ENCODE peak calls at places on chromosomes 2 and 18, in eight cellular contexts. G, D, X, S, Q, O, L and T are unnamed samples.

GRCh38 chr2:229731916-229732315 is 17.6 kb upstream of the DNER start:
- DNase-seq in G (no peak), D (no peak), X (no peak), S (no peak), Q (peak), O (no peak), L (no peak), T (peak)

GRCh38 chr2:112993831-112994230 is 11.4 kb upstream of the IL36A start:
- DNase-seq in G (no peak), D (no peak), X (no peak), S (no peak), Q (no peak), O (no peak), L (no peak), T (no peak)

GRCh38 chr2:228535396-228535795 is 353.9 kb upstream of the SPHKAP start:
- DNase-seq in G (no peak), D (no peak), X (no peak), S (no peak), Q (no peak), O (no peak), L (no peak), T (no peak)

GRCh38 chr2:186456941-186457340 is 29.1 kb upstream of the ZC3H15 start:
- DNase-seq in G (no peak), D (no peak), X (no peak), S (no peak), Q (peak), O (no peak), L (no peak), T (no peak)

GRCh38 chr2:151302286-151302878 is 12.9 kb upstream of the NMI start:
- DNase-seq in G (no peak), D (no peak), X (no peak), S (no peak), Q (peak), O (no peak), L (no peak), T (no peak)

GRCh38 chr2:238251986-238252385 is 12.1 kb upstream of the HES6 start:
- DNase-seq in G (peak), D (no peak), X (no peak), S (no peak), Q (no peak), O (no peak), L (no peak), T (no peak)

GRCh38 chr2:216803803-216804202 is 56.1 kb downstream of the TNP1 start:
- DNase-seq in G (no peak), D (peak), X (peak), S (no peak), Q (no peak), O (no peak), L (no peak), T (peak)

GRCh38 chr2:65710779-65711295 is 278.4 kb upstream of the SPRED2 start:
- DNase-seq in G (no peak), D (no peak), X (no peak), S (no peak), Q (peak), O (peak), L (no peak), T (no peak)

GRCh38 chr2:147623328-147623727 is 221.5 kb upstream of the ACVR2A start:
- DNase-seq in G (no peak), D (no peak), X (no peak), S (no peak), Q (no peak), O (no peak), L (no peak), T (no peak)

GRCh38 chr2:224518806-224519580 is 66.2 kb downstream of the CUL3 start:
- DNase-seq in G (no peak), D (no peak), X (no peak), S (no peak), Q (peak), O (no peak), L (no peak), T (no peak)

GRCh38 chr18:64175432-64175831 is 26.5 kb upstream of the LINC00305 start:
- DNase-seq in G (no peak), D (no peak), X (no peak), S (no peak), Q (no peak), O (no peak), L (no peak), T (no peak)

GRCh38 chr2:190185380-190185779 is 122.9 kb upstream of the MSTN start:
- DNase-seq in G (no peak), D (no peak), X (no peak), S (no peak), Q (no peak), O (no peak), L (no peak), T (no peak)

GRCh38 chr18:11710578-11710977 is 21.5 kb downstream of the GNAL start:
- DNase-seq in G (no peak), D (no peak), X (no peak), S (no peak), Q (no peak), O (no peak), L (no peak), T (no peak)

GRCh38 chr2:121860033-121860810 is 104.8 kb downstream of the TSN start:
- DNase-seq in G (no peak), D (no peak), X (no peak), S (no peak), Q (peak), O (no peak), L (no peak), T (no peak)

GRCh38 chr2:207113403-207113802 is 52.3 kb downstream of the KLF7 start:
- DNase-seq in G (no peak), D (no peak), X (no peak), S (no peak), Q (peak), O (no peak), L (no peak), T (no peak)

GRCh38 chr2:241701155-241701404 is 759 bp upstream of the ING5 start:
- DNase-seq in G (no peak), D (no peak), X (no peak), S (no peak), Q (peak), O (no peak), L (no peak), T (no peak)

GRCh38 chr2:176174382-176174834 is 14.1 kb upstream of the HOXD1 start:
- DNase-seq in G (no peak), D (no peak), X (no peak), S (peak), Q (no peak), O (no peak), L (no peak), T (no peak)

GRCh38 chr18:9663377-9663776 is 44.7 kb upstream of the RAB31 start:
- DNase-seq in G (no peak), D (no peak), X (no peak), S (no peak), Q (peak), O (no peak), L (no peak), T (no peak)

GRCh38 chr18:58349650-58350049 is 279.2 kb downstream of the ALPK2 start:
- DNase-seq in G (no peak), D (no peak), X (no peak), S (no peak), Q (no peak), O (no peak), L (no peak), T (no peak)

GRCh38 chr2:171550613-171551012 is 28.3 kb downstream of the CYBRD1 start:
- DNase-seq in G (no peak), D (no peak), X (no peak), S (no peak), Q (peak), O (no peak), L (no peak), T (no peak)

GRCh38 chr2:46329803-46330775 is 32.9 kb downstream of the EPAS1 start:
- DNase-seq in G (no peak), D (no peak), X (no peak), S (no peak), Q (peak), O (peak), L (no peak), T (no peak)

GRCh38 chr2:37816036-37816435 is 109.1 kb upstream of the RMDN2 start:
- DNase-seq in G (no peak), D (no peak), X (no peak), S (no peak), Q (no peak), O (no peak), L (no peak), T (no peak)

GRCh38 chr2:171762879-171763573 is 75.8 kb downstream of the DYNC1I2 start:
- DNase-seq in G (no peak), D (no peak), X (no peak), S (no peak), Q (peak), O (no peak), L (no peak), T (no peak)

GRCh38 chr18:76402026-76402990 is 92.7 kb downstream of the ZNF516 start:
- DNase-seq in G (no peak), D (no peak), X (no peak), S (peak), Q (no peak), O (no peak), L (no peak), T (no peak)

GRCh38 chr2:238505119-238505891 is 78.6 kb downstream of the ASB1 start:
- DNase-seq in G (no peak), D (no peak), X (no peak), S (no peak), Q (no peak), O (no peak), L (no peak), T (no peak)

GRCh38 chr2:132623096-132623839 is 46.7 kb downstream of the LYPD1 start:
- DNase-seq in G (no peak), D (peak), X (no peak), S (no peak), Q (peak), O (no peak), L (no peak), T (no peak)

GRCh38 chr18:68428666-68429065 is 286.2 kb downstream of the TMX3 start:
- DNase-seq in G (no peak), D (no peak), X (no peak), S (no peak), Q (no peak), O (no peak), L (no peak), T (no peak)

GRCh38 chr18:68429809-68430208 is 285.1 kb downstream of the TMX3 start:
- DNase-seq in G (no peak), D (no peak), X (no peak), S (no peak), Q (peak), O (no peak), L (no peak), T (no peak)

GRCh38 chr18:68431111-68431921 is 283.6 kb downstream of the TMX3 start:
- DNase-seq in G (no peak), D (no peak), X (no peak), S (no peak), Q (peak), O (no peak), L (no peak), T (no peak)

GRCh38 chr18:68429111-68429510 is 285.8 kb downstream of the TMX3 start:
- DNase-seq in G (no peak), D (no peak), X (no peak), S (no peak), Q (no peak), O (no peak), L (no peak), T (no peak)

GRCh38 chr18:68431922-68432198 is 283.0 kb downstream of the TMX3 start:
- DNase-seq in G (no peak), D (no peak), X (no peak), S (no peak), Q (no peak), O (no peak), L (no peak), T (no peak)
- H3K27ac ChIP-seq in G (no peak), D (no peak), X (no peak), S (no peak), Q (peak), O (no peak), L (no peak), T (no peak)

DNA sequence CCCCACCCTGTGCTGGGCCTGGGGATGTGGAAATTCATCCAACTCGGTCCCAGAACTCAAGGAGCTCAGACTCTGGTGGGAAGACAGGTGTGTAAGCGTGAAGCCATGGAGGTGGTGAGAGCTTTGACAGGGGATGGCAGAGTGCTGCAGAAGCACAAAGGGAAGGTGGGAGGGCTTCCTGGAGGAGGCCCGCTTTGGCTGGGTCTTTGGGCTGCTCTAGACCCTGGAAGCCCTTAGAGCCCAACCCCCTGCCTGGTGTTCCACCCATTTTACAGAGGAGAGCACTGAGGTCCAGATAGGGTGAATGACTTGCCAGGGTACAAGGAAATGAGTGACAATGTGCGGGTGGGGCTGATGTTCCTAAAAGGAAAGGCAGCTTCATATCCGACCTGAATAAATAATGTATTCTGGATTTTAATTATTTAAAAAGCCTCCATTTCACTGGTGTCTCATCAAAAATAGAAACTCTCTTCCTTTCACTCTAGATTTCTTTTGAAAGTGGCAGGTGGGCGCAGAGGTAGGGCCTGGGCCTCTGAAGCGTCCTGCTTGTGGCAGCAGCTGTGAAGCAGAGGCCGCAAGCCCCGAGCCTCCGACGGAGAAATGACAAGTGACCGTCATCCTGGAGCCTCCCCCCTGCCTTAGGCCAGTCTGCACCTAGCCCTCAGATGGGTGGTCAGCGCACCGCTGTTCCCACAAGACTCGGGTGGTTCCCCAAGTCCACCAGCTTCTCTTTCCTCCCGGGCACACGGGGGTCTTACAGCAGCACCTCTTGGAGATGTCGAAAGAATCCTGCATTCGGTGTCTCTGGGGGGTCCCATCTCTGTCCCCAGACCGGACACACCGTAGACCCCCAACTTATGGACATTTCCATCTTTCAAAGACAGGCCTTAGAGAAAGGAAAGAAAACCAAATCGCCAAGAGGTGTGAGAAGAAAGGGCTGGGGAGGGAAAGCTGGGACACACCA is 71.0 kb upstream of the TAF1B start:
- DNase-seq in G (no peak), D (no peak), X (peak), S (no peak), Q (no peak), O (no peak), L (no peak), T (no peak)
- H3K27ac ChIP-seq in G (no peak), D (no peak), X (no peak), S (no peak), Q (no peak), O (peak), L (no peak), T (peak)

DNA sequence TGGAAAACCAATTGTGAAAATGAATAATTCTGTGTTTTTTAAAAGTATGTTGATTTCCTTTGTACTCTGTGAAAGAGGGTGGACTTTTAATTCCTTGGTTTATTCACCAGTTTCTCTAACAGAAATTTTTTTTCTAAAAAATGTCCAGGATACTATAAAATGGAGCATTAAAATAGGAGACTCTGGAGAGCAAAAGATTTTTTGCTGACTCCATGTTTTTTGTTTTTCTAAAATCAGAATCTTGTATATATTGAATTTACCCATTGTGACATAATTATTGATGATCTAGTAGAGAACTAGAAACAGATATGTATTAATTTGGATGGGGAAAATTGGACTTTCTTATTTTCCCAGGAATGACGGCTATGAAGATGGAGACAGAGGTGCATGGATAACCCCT is 23.2 kb upstream of the EFEMP1 start:
- DNase-seq in G (no peak), D (no peak), X (no peak), S (no peak), Q (no peak), O (no peak), L (no peak), T (no peak)
- H3K27ac ChIP-seq in G (no peak), D (no peak), X (no peak), S (no peak), Q (no peak), O (no peak), L (no peak), T (no peak)

GRCh38 chr18:48982269-48982668 is 31.5 kb upstream of the SMAD7 start:
- DNase-seq in G (no peak), D (no peak), X (no peak), S (no peak), Q (no peak), O (no peak), L (no peak), T (no peak)
- H3K27ac ChIP-seq in G (no peak), D (no peak), X (no peak), S (no peak), Q (no peak), O (peak), L (no peak), T (no peak)

GRCh38 chr2:218295029-218295428 is 2.7 kb upstream of the TMBIM1 start:
- DNase-seq in G (no peak), D (no peak), X (no peak), S (no peak), Q (no peak), O (no peak), L (no peak), T (no peak)
- H3K27ac ChIP-seq in G (peak), D (peak), X (peak), S (no peak), Q (no peak), O (no peak), L (peak), T (peak)

DNA sequence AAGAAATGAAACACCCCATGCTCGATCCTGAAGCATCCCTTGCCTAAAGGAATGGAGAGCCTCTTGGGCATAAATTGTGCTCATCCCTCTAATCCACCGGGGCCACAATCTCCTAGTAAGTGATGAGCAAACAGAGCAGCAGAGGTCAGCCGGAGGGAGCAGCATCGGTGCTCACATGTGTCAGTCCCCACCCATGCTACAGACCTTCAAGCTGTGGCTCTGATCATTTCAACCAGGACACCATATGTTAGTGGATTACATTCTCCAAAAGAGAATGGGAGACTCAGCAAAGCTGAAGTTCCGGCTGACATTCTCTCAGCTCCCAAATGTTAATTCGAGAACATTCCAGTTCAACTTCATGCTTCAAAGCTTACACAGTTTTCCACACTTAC is 75.6 kb downstream of the AAK1 start:
- DNase-seq in G (no peak), D (no peak), X (no peak), S (no peak), Q (peak), O (no peak), L (no peak), T (no peak)
- H3K27ac ChIP-seq in G (no peak), D (no peak), X (no peak), S (no peak), Q (peak), O (peak), L (no peak), T (peak)

DNA sequence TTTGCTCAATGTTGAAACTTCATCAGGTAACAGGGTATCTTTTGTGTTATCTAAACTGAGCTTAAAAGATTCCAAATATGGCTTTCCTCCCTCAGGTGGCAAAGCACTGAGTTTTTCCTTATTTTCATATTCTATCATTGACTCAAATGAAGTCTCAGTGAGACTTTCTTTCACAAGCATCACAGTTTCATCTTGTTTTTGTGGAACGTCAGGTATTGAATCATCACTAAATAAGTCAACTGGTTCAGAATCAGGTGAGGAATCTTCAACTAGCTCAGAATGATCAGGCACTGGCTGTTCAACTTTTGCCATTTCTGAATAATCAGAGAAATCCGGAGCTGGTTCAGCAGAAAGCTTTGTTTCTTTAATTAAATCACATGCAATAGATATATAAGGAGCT is 24.6 kb downstream of the RTN4 start:
- DNase-seq in G (no peak), D (no peak), X (no peak), S (no peak), Q (no peak), O (no peak), L (no peak), T (no peak)
- H3K27ac ChIP-seq in G (no peak), D (no peak), X (no peak), S (no peak), Q (peak), O (no peak), L (no peak), T (no peak)